ENCODE peak calls at places on chromosomes 12 and 14, in six cellular contexts. Z is thoracic aorta, A is mammary epithelial cell, I is heart left ventricle, F is IMR-90, S is lower lobe of right lung. R is an unnamed sample.

GRCh38 chr12:124502379-124502778 is 65.0 kb downstream of the NCOR2 start:
- DNase-seq in A (no peak), Z (no peak), F (no peak), S (no peak), I (no peak), R (no peak)

GRCh38 chr14:69299286-69300035 is 39.5 kb downstream of the GALNT16 start:
- DNase-seq in F (no peak), Z (no peak), S (no peak), A (no peak), I (peak; percentile 21), R (no peak)

GRCh38 chr12:88895634-88896033 is 315.4 kb upstream of the KITLG start:
- DNase-seq in S (no peak), F (peak; percentile 57), I (no peak), A (no peak), Z (no peak), R (peak; percentile 6)

GRCh38 chr12:72273851-72274284 is 1.7 kb downstream of the TRHDE start:
- DNase-seq in A (peak; percentile 83), I (no peak), Z (no peak), F (no peak), S (no peak), R (no peak)

GRCh38 chr14:76019676-76020075 is 34.1 kb downstream of the IFT43 start:
- DNase-seq in I (no peak), F (no peak), A (no peak), Z (no peak), S (no peak), R (no peak)

GRCh38 chr14:77037886-77038511 is 9.5 kb upstream of the IRF2BPL start:
- DNase-seq in F (no peak), S (peak; percentile 68), A (no peak), I (no peak), Z (no peak), R (no peak)

GRCh38 chr14:72947366-72948160 is 21.3 kb downstream of the DCAF4 start:
- DNase-seq in I (no peak), Z (no peak), S (no peak), A (peak; percentile 47), F (no peak), R (no peak)

GRCh38 chr14:47722929-47723693 is 47.7 kb upstream of the MDGA2 start:
- DNase-seq in S (no peak), F (no peak), A (no peak), I (no peak), Z (no peak), R (no peak)

GRCh38 chr12:110993425-110993824 is 73.0 kb upstream of the MYL2 start:
- DNase-seq in Z (no peak), S (no peak), A (no peak), F (no peak), I (no peak), R (no peak)

GRCh38 chr14:100176811-100177327 is 17.4 kb upstream of the DEGS2 start:
- DNase-seq in S (no peak), F (no peak), Z (no peak), I (no peak), A (no peak), R (no peak)

GRCh38 chr12:70854138-70854537 is 66.4 kb downstream of the PTPRR start:
- DNase-seq in S (no peak), I (no peak), A (no peak), Z (no peak), F (no peak), R (no peak)

GRCh38 chr12:132847363-132848356 is 19.0 kb upstream of the GOLGA3 start:
- DNase-seq in F (no peak), A (no peak), I (no peak), S (no peak), Z (no peak), R (no peak)

GRCh38 chr14:98926151-98926550 is 345.8 kb downstream of the BCL11B start:
- DNase-seq in A (no peak), F (no peak), I (no peak), Z (no peak), S (no peak), R (no peak)

GRCh38 chr12:80205960-80206359 is 106.6 kb downstream of the OTOGL start:
- DNase-seq in Z (no peak), F (no peak), I (no peak), S (no peak), A (no peak), R (no peak)

GRCh38 chr12:50597200-50598195 is 92.7 kb downstream of the DIP2B start:
- DNase-seq in F (peak; percentile 93), I (no peak), S (no peak), A (peak; percentile 83), Z (peak; percentile 5), R (no peak)

GRCh38 chr12:108297895-108298760 is 41.0 kb downstream of the CMKLR1 start:
- DNase-seq in F (no peak), S (no peak), Z (no peak), I (no peak), A (no peak), R (no peak)

GRCh38 chr14:102496331-102496691 is 13.3 kb downstream of the ANKRD9 start:
- DNase-seq in I (no peak), S (no peak), Z (no peak), F (no peak), A (no peak), R (no peak)

GRCh38 chr12:77682488-77682887 is 148.2 kb upstream of the NAV3 start:
- DNase-seq in A (no peak), S (no peak), F (no peak), Z (no peak), I (no peak), R (no peak)
- H3K9me3 ChIP-seq in A (no peaks in the 10 kb centered on the region), S (no peaks in the 10 kb centered on the region), F (no peaks in the 10 kb centered on the region), Z (no peaks in the 10 kb centered on the region), I (no peaks in the 10 kb centered on the region), R (no peaks in the 10 kb centered on the region)

GRCh38 chr12:26563555-26563954 is 269.4 kb downstream of the ITPR2 start:
- DNase-seq in I (no peak), A (no peak), S (no peak), Z (no peak), F (no peak), R (no peak)

GRCh38 chr12:26567126-26567525 is 265.9 kb downstream of the ITPR2 start:
- DNase-seq in F (no peak), Z (no peak), I (no peak), A (no peak), S (no peak), R (no peak)

GRCh38 chr12:26566670-26567069 is 266.3 kb downstream of the ITPR2 start:
- DNase-seq in Z (no peak), F (peak; percentile 33), A (no peak), S (no peak), I (no peak), R (no peak)

GRCh38 chr12:26566186-26566585 is 266.8 kb downstream of the ITPR2 start:
- DNase-seq in S (no peak), A (no peak), F (no peak), Z (no peak), I (no peak), R (no peak)

DNA sequence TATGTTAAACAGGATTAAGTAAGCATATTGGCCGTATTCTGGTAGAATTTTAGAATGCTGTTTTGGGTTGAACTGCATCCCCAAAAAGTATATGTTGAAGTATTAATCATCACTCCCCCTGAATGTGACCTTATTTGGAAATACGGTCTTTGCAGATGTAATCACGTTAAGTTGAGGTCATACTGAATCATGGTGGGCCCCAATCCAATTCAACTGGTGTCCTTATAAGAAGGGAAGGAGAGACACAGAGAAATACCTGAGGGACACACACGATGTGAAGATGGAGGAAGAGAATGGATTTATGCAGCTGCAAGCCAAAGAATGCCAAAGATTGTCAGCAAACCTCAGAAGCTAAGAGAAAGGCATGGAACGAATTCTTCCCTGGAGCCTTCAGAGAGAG is 268.6 kb downstream of the ITPR2 start:
- DNase-seq in S (no peak), I (no peak), F (peak; percentile 53), A (no peak), Z (no peak), R (no peak)
- TF ChIP-seq CTCF in S (no peak), I (no peak), F (no peak), A (no peak), Z (no peak), R (no peak)

GRCh38 chr14:79837699-79838098 is 373.6 kb downstream of the DIO2 start:
- DNase-seq in I (no peak), F (no peak), S (no peak), A (no peak), Z (no peak), R (no peak)
- H3K9me3 ChIP-seq in I (no peaks in the 10 kb centered on the region), F (no peaks in the 10 kb centered on the region), S (no peaks in the 10 kb centered on the region), A (no peaks in the 10 kb centered on the region), Z (no peaks in the 10 kb centered on the region), R (no peaks in the 10 kb centered on the region)

DNA sequence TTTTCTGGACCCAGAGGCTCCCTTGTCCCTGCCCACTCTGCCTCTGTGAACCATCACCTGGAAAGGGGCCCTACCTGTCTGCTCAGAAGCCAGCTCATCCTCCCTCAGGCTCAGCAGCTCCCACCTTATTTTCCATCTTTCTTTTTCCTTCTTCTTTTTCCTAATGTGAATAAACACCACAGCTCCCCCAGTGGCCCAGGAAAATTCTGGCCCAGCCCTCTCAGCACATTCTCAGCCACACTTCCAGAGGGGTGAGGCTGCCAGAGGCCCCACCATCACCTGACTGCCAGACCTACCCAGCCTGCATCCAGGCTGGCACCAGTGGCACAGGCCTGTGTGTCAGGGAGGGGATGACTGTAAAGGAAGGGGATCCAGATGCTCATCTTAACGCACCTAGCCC is 23.0 kb downstream of the ZFHX2 start:
- DNase-seq in A (no peak), S (no peak), F (no peak), I (no peak), Z (no peak), R (no peak)
- TF ChIP-seq CTCF in A (no peak), S (no peak), F (peak; percentile 13), I (no peak), Z (no peak), R (peak; percentile 31)

GRCh38 chr12:34393821-34394150 is 371.5 kb downstream of the ALG10 start:
- DNase-seq in S (peak; percentile 15), I (peak; percentile 14), Z (no peak), F (no peak), A (no peak), R (no peak)
- H3K9me3 ChIP-seq in S (peaks cover 18% of the 10 kb centered on the region), I (peaks cover 16% of the 10 kb centered on the region), Z (peaks cover 5% of the 10 kb centered on the region), F (peaks cover 55% of the 10 kb centered on the region), A (peaks cover 62% of the 10 kb centered on the region), R (peaks cover 100% of the 10 kb centered on the region)